ENCODE peak calls at places on chromosomes 7 and 10, in four cellular contexts. One of them, this sample, is unnamed.

GRCh38 chr7:55375237-55375636 is 10.1 kb downstream of the LANCL2 start:
- DNase-seq in endothelial cell of umbilical vein: no peak
- DNase-seq in heart left ventricle: no peak
- DNase-seq in lower leg skin: no peak
- DNase-seq in this sample: no peak

GRCh38 chr10:110634527-110635209 is 9.5 kb upstream of the RBM20 start:
- DNase-seq in lower leg skin: no peak
- DNase-seq in endothelial cell of umbilical vein: no peak
- DNase-seq in heart left ventricle: peak
- DNase-seq in this sample: no peak

GRCh38 chr10:49168821-49169495 is 19.2 kb downstream of the TMEM273 start:
- DNase-seq in heart left ventricle: no peak
- DNase-seq in endothelial cell of umbilical vein: no peak
- DNase-seq in lower leg skin: no peak
- DNase-seq in this sample: no peak

GRCh38 chr10:131568866-131569265 is 257.3 kb upstream of the TCERG1L start:
- DNase-seq in heart left ventricle: no peak
- DNase-seq in endothelial cell of umbilical vein: no peak
- DNase-seq in lower leg skin: peak
- DNase-seq in this sample: no peak

GRCh38 chr7:151076863-151077704 is 3.5 kb downstream of the FASTK start:
- DNase-seq in lower leg skin: no peak
- DNase-seq in heart left ventricle: no peak
- DNase-seq in endothelial cell of umbilical vein: no peak
- DNase-seq in this sample: peak

GRCh38 chr7:31102151-31102972 is 50.3 kb downstream of the ADCYAP1R1 start:
- DNase-seq in lower leg skin: peak
- DNase-seq in heart left ventricle: no peak
- DNase-seq in endothelial cell of umbilical vein: no peak
- DNase-seq in this sample: no peak

GRCh38 chr10:106547047-106547635 is 617.4 kb downstream of the SORCS1 start:
- DNase-seq in lower leg skin: no peak
- DNase-seq in heart left ventricle: no peak
- DNase-seq in endothelial cell of umbilical vein: no peak
- DNase-seq in this sample: no peak

GRCh38 chr10:69057261-69057950 is 30.5 kb upstream of the SRGN start:
- DNase-seq in heart left ventricle: peak
- DNase-seq in endothelial cell of umbilical vein: peak
- DNase-seq in lower leg skin: no peak
- DNase-seq in this sample: no peak

GRCh38 chr7:46256870-46257528 is 335.9 kb upstream of the IGFBP3 start:
- DNase-seq in endothelial cell of umbilical vein: no peak
- DNase-seq in heart left ventricle: no peak
- DNase-seq in lower leg skin: no peak
- DNase-seq in this sample: no peak

GRCh38 chr10:108801775-108802516 is 1121.4 kb downstream of the XPNPEP1 start:
- DNase-seq in heart left ventricle: no peak
- DNase-seq in lower leg skin: no peak
- DNase-seq in endothelial cell of umbilical vein: no peak
- DNase-seq in this sample: no peak

GRCh38 chr10:68861253-68861652 is 33.9 kb downstream of the STOX1 start:
- DNase-seq in heart left ventricle: no peak
- DNase-seq in lower leg skin: peak
- DNase-seq in endothelial cell of umbilical vein: peak
- DNase-seq in this sample: no peak

GRCh38 chr10:3217301-3217700 is 44.7 kb upstream of the PITRM1 start:
- DNase-seq in heart left ventricle: no peak
- DNase-seq in endothelial cell of umbilical vein: no peak
- DNase-seq in lower leg skin: no peak
- DNase-seq in this sample: no peak

GRCh38 chr10:91051834-91052233 is 130.9 kb upstream of the ANKRD1 start:
- DNase-seq in lower leg skin: no peak
- DNase-seq in heart left ventricle: peak
- DNase-seq in endothelial cell of umbilical vein: no peak
- DNase-seq in this sample: no peak

GRCh38 chr7:79702116-79702515 is 248.6 kb upstream of the MAGI2 start:
- DNase-seq in heart left ventricle: no peak
- DNase-seq in endothelial cell of umbilical vein: no peak
- DNase-seq in lower leg skin: no peak
- DNase-seq in this sample: no peak

GRCh38 chr10:73501651-73502050 is 5.8 kb upstream of the PPP3CB start:
- DNase-seq in heart left ventricle: no peak
- DNase-seq in endothelial cell of umbilical vein: peak
- DNase-seq in lower leg skin: no peak
- DNase-seq in this sample: no peak

GRCh38 chr10:94403034-94403822 is 887 bp downstream of the TBC1D12 start:
- DNase-seq in lower leg skin: peak
- DNase-seq in heart left ventricle: peak
- DNase-seq in endothelial cell of umbilical vein: peak
- DNase-seq in this sample: peak
- TF ChIP-seq POLR2A in lower leg skin: no peak
- TF ChIP-seq POLR2A in heart left ventricle: no peak
- TF ChIP-seq POLR2A in endothelial cell of umbilical vein: no peak
- TF ChIP-seq POLR2A in this sample: no peak

GRCh38 chr7:116354171-116354545 is 143.8 kb downstream of the TES start:
- DNase-seq in lower leg skin: no peak
- DNase-seq in heart left ventricle: peak
- DNase-seq in endothelial cell of umbilical vein: no peak
- DNase-seq in this sample: no peak
- TF ChIP-seq POLR2A in lower leg skin: no peak
- TF ChIP-seq POLR2A in heart left ventricle: no peak
- TF ChIP-seq POLR2A in endothelial cell of umbilical vein: no peak
- TF ChIP-seq POLR2A in this sample: no peak

DNA sequence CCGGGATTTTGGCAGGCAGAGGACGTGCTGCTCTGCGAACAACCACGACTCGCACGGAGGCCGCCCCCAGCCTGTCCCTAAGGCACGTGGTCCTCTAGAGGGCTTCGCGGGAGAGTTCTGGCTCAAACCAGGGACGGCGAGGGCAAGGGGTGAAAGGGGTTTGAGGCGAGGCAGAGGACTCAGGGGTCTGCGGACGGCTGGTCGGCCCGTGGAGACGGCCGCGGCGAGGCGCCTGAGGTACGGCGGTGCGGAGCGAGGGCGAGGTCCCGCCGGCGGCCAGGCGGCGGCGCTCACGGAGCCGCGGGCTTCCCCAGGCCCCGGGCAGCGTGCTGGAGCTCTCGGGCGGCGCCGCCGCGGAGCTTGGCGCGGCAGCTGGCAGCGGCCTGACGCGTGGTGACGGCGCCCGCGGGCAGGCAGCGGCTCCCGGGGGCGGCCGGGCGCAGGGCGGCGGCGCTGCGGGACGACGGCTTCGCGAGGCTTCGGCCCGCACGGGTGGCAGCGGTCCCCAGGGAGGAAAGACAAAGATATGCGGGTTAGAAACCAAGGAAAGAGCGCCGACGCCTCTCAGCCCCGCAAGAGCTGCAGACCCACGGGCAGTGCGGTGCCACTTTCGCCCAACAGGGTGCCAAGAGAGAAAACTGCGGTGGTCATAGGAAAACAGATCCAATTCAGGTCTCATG is 44.8 kb downstream of the ZNF800 start:
- DNase-seq in endothelial cell of umbilical vein: peak
- DNase-seq in lower leg skin: peak
- DNase-seq in heart left ventricle: peak
- DNase-seq in this sample: no peak
- TF ChIP-seq POLR2A in endothelial cell of umbilical vein: no peak
- TF ChIP-seq POLR2A in lower leg skin: no peak
- TF ChIP-seq POLR2A in heart left ventricle: no peak
- TF ChIP-seq POLR2A in this sample: no peak

GRCh38 chr7:129095258-129095657 is 40.3 kb upstream of the TNPO3 start:
- DNase-seq in lower leg skin: no peak
- DNase-seq in heart left ventricle: no peak
- DNase-seq in endothelial cell of umbilical vein: no peak
- DNase-seq in this sample: no peak
- TF ChIP-seq POLR2A in lower leg skin: no peak
- TF ChIP-seq POLR2A in heart left ventricle: no peak
- TF ChIP-seq POLR2A in endothelial cell of umbilical vein: no peak
- TF ChIP-seq POLR2A in this sample: no peak

GRCh38 chr7:149147072-149147729 is at the start of gene ZNF398:
- DNase-seq in lower leg skin: peak
- DNase-seq in heart left ventricle: peak
- DNase-seq in endothelial cell of umbilical vein: peak
- DNase-seq in this sample: peak
- TF ChIP-seq POLR2A in lower leg skin: no peak
- TF ChIP-seq POLR2A in heart left ventricle: no peak
- TF ChIP-seq POLR2A in endothelial cell of umbilical vein: peak
- TF ChIP-seq POLR2A in this sample: peak